ENCODE peak calls at places on chromosomes 11 and 22, in five cellular contexts. P is pancreas, L is OCI-LY7, E is HFF-Myc, M is neural progenitor cell. I is an unnamed sample.

GRCh38 chr11:77407613-77408012 is 66.3 kb downstream of the PAK1 start:
- DNase-seq in L (no peak), M (no peak), E (peak), P (no peak), I (no peak)

GRCh38 chr11:45021692-45022130 is 71.0 kb upstream of the TP53I11 start:
- DNase-seq in L (no peak), P (no peak), M (peak), E (no peak), I (no peak)

GRCh38 chr11:13868710-13869403 is 93.7 kb upstream of the SPON1 start:
- DNase-seq in E (no peak), L (no peak), M (no peak), P (no peak), I (no peak)

GRCh38 chr11:94028436-94028835 is 7.3 kb downstream of the HEPHL1 start:
- DNase-seq in L (no peak), M (no peak), E (peak), P (no peak), I (no peak)

GRCh38 chr11:1153951-1154487 is 3.7 kb upstream of the MUC5AC start:
- DNase-seq in P (peak), M (no peak), E (peak), L (no peak), I (peak)

GRCh38 chr11:69150175-69150574 is 5.6 kb upstream of the SMIM38 start:
- DNase-seq in L (no peak), P (no peak), E (no peak), M (no peak), I (no peak)

GRCh38 chr11:119806064-119806915 is 77.3 kb upstream of the NECTIN1 start:
- DNase-seq in P (no peak), E (no peak), M (no peak), L (no peak), I (no peak)

GRCh38 chr22:30878516-30879365 is 89.8 kb downstream of the MORC2 start:
- DNase-seq in L (no peak), P (no peak), M (no peak), E (no peak), I (no peak)

GRCh38 chr11:133986545-133986944 is 29.8 kb upstream of the IGSF9B start:
- DNase-seq in M (no peak), E (no peak), L (no peak), P (no peak), I (no peak)

GRCh38 chr11:1120532-1121342 is 37.0 kb upstream of the MUC5AC start:
- DNase-seq in L (no peak), P (peak), E (no peak), M (no peak), I (no peak)

GRCh38 chr11:80694385-80694784 is 1253.6 kb upstream of the TENM4 start:
- DNase-seq in L (no peak), E (no peak), M (no peak), P (no peak), I (no peak)

DNA sequence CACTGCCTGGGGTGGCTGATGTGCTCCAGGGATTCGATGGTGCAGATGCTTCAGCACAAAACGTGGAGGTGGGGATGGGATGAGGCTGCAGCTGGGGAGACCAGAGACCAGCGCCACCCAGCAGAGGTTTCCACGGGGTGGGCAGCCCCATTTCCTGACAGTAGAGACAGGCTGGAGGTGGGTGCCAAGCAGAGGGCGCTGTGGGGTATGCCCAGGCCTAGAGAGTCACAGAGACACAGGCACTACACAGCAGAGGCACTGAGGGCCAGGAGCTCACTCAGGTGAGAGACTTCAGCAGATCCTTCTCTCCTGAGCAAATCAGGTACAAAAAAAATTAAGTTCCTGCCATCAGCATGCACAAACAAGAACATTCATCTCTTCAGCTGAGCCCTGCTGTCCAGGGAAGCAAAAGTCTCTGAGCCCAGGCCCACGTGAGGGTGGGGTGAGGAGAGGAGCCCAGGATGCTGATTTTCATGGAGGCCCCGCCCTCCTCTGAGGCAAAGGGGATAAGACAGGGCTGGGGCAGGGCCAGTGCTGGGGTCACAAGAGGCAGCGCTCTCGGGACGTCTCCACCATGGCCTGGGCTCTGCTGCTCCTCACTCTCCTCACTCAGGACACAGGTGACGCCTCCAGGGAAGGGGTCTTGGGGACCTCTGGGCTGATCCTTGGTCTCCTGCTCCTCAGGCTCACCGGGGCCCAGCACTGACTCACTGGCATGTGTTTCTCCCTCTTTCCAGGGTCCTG is 53.1 kb downstream of the GGTLC2 start:
- DNase-seq in M (no peak), E (no peak), L (no peak), P (peak), I (no peak)
- TF ChIP-seq CTCF in M (no peak), E (no peak), L (peak), P (no peak), I (no peak)

DNA sequence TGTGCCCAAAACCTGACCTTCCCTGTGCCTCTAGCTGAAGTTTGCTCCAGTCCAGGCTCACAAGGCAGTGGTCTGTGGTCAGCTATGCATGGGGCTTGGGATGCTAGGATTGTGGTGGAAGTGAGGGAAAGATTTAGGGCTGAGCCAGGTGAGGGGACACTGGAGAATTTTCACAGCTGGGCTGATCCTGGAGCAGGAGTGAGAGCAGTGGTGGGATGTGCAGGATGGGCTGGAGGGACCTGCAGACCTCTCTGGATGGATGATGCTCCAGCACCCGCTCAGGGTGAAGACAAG is 23.9 kb upstream of the KDM2A start:
- DNase-seq in E (no peak), L (no peak), M (no peak), P (no peak), I (no peak)
- TF ChIP-seq CTCF in E (no peak), L (peak), M (no peak), P (no peak), I (no peak)

DNA sequence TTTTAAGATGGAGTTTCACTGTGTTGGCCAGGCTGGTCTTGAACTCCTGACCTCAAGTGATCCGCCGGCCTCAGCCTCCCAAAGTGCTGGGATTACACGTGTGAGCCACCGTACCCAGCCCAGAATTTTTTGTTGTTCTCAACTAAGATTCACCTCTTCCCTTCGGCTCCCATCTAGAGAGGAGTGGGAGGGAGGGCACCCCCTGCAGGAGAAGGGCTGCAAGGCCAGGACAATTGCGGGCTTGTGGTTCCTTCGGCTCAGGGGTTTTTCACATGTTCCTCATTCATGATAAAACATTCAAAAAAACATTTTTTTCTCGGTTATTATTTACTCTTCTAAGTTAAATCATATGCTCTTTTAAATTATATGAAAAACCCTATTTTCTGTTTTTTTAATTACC is 201.1 kb upstream of the LRRC4C start:
- DNase-seq in L (no peak), M (peak), P (no peak), E (no peak), I (no peak)
- TF ChIP-seq CTCF in L (no peak), M (peak), P (no peak), E (no peak), I (no peak)

GRCh38 chr22:22663861-22664800 is 19.7 kb downstream of the GGTLC2 start:
- DNase-seq in L (no peak), E (no peak), M (no peak), P (no peak), I (no peak)

GRCh38 chr22:22670076-22670795 is 25.8 kb downstream of the GGTLC2 start:
- DNase-seq in E (no peak), L (no peak), P (no peak), M (no peak), I (no peak)

GRCh38 chr22:22667966-22668880 is 23.8 kb downstream of the GGTLC2 start:
- DNase-seq in P (no peak), M (peak), E (no peak), L (peak), I (no peak)

GRCh38 chr22:22669093-22669492 is 24.7 kb downstream of the GGTLC2 start:
- DNase-seq in E (no peak), L (no peak), P (no peak), M (no peak), I (no peak)

GRCh38 chr22:22666307-22667091 is 22.1 kb downstream of the GGTLC2 start:
- DNase-seq in M (peak), P (peak), E (no peak), L (peak), I (peak)
- TF ChIP-seq CTCF in M (peak), P (peak), E (peak), L (peak), I (peak)

GRCh38 chr11:37107415-37107814 is 509.4 kb upstream of the RAG2 start:
- DNase-seq in M (no peak), E (no peak), P (no peak), L (no peak), I (no peak)
- TF ChIP-seq CTCF in M (no peak), E (no peak), P (no peak), L (peak), I (no peak)

I was measured in GM10248.